ENCODE peak calls at places on chromosome 22, in nine cellular contexts. E is NCI-H510A; T is stimulated activated CD8-positive, alpha-beta memory T cell treated with anti-CD3 and anti-CD28 coated beads, Interleukin-2, amount 100 ng/mL, for 48 hours; W is left colon; V is substantia nigra; H is activated naive CD8-positive, alpha-beta T cell treated with anti-CD3 and anti-CD28 coated beads, Interleukin-2, amount 50 U/mL, for 24 hours; R is islet precursor cell; N is lower leg skin; U is mucosa of descending colon. F is an unnamed sample.

GRCh38 chr22:29988719-29989118 is 91.5 kb upstream of the HORMAD2 start:
- DNase-seq in E (no peak), T (no peak), W (no peak), V (no peak), H (no peak), R (no peak), N (no peak), U (no peak), F (no peak)

GRCh38 chr22:22404598-22405284 is 103.8 kb downstream of the ZNF280B start:
- DNase-seq in E (no peak), T (no peak), W (peak; percentile 18), V (no peak), H (no peak), R (peak; percentile 46), N (no peak), U (peak; percentile 55), F (no peak)

GRCh38 chr22:23801238-23801821 is 14.6 kb downstream of the SMARCB1 start:
- DNase-seq in E (no peak), T (no peak), W (no peak), V (no peak), H (no peak), R (peak; percentile 41), N (no peak), U (peak; percentile 38), F (no peak)

GRCh38 chr22:48099671-48100070 is 1337.2 kb downstream of the TBC1D22A start:
- DNase-seq in E (no peak), T (no peak), W (no peak), V (no peak), H (no peak), R (peak; percentile 40), N (no peak), U (no peak), F (no peak)

GRCh38 chr22:44938886-44939285 is 70.9 kb downstream of the PHF21B start:
- DNase-seq in E (no peak), T (no peak), W (no peak), V (no peak), H (no peak), R (no peak), N (no peak), U (peak; percentile 15), F (no peak)

GRCh38 chr22:28024422-28024888 is 105.4 kb upstream of the PITPNB start:
- DNase-seq in E (no peak), T (no peak), W (no peak), V (no peak), H (no peak), R (no peak), N (no peak), U (no peak), F (no peak)

GRCh38 chr22:34903416-34903815 is 162.5 kb upstream of the ISX start:
- DNase-seq in E (no peak), T (no peak), W (no peak), V (no peak), H (no peak), R (peak; percentile 75), N (no peak), U (no peak), F (no peak)

GRCh38 chr22:32100711-32101110 is 57.6 kb downstream of the SLC5A1 start:
- DNase-seq in E (no peak), T (no peak), W (no peak), V (no peak), H (no peak), R (no peak), N (no peak), U (no peak), F (no peak)

GRCh38 chr22:38968801-38969200 is 11.4 kb downstream of the APOBEC3A start:
- DNase-seq in E (no peak), T (no peak), W (no peak), V (no peak), H (no peak), R (no peak), N (no peak), U (peak; percentile 24), F (no peak)

GRCh38 chr22:29002603-29003002 is 59.0 kb downstream of the C22orf31 start:
- DNase-seq in E (no peak), T (no peak), W (no peak), V (no peak), H (no peak), R (no peak), N (no peak), U (no peak), F (no peak)

GRCh38 chr22:45576730-45577464 is 74.2 kb downstream of the FBLN1 start:
- DNase-seq in E (no peak), T (no peak), W (no peak), V (no peak), H (no peak), R (no peak), N (no peak), U (no peak), F (no peak)

GRCh38 chr22:48501231-48501750 is 1326.4 kb downstream of the BRD1 start:
- DNase-seq in E (no peak), T (no peak), W (no peak), V (no peak), H (no peak), R (no peak), N (no peak), U (peak; percentile 29), F (no peak)

GRCh38 chr22:46638601-46639431 is 18.6 kb downstream of the GRAMD4 start:
- DNase-seq in E (peak; percentile 58), T (no peak), W (no peak), V (no peak), H (no peak), R (no peak), N (no peak), U (no peak), F (no peak)

GRCh38 chr22:39277135-39277607 is 32.4 kb upstream of the PDGFB start:
- DNase-seq in E (no peak), T (no peak), W (no peak), V (no peak), H (no peak), R (no peak), N (no peak), U (no peak), F (no peak)

GRCh38 chr22:20421507-20421874 is 16.1 kb downstream of the SCARF2 start:
- DNase-seq in E (no peak), T (no peak), W (no peak), V (no peak), H (no peak), R (peak; percentile 63), N (no peak), U (no peak), F (no peak)

F was measured in lung.